ENCODE peak calls at places on chromosomes 3 and 15, in seven cellular contexts. S is endothelial cell, F is HTR-8/SVneo, X is mucosa of descending colon, R is brain pericyte, U is left cardiac atrium, H is T-cell. Z is an unnamed sample.

GRCh38 chr3:48476426-48477053 is 27.4 kb downstream of the SHISA5 start:
- DNase-seq in H (no peak), U (no peak), R (no peak), X (no peak), S (no peak), F (no peak), Z (no peak)

GRCh38 chr3:157127831-157128767 is 31.8 kb downstream of the CCNL1 start:
- DNase-seq in U (peak; percentile 83), X (no peak), H (peak; percentile 65), F (peak; percentile 59), R (peak; percentile 39), S (no peak), Z (peak; percentile 75)

GRCh38 chr3:99686955-99687612 is 48.7 kb downstream of the COL8A1 start:
- DNase-seq in R (no peak), S (peak; percentile 76), U (peak; percentile 72), X (peak; percentile 82), F (peak; percentile 50), H (no peak), Z (peak; percentile 51)

GRCh38 chr3:70963412-70963811 is 620.1 kb downstream of the FOXP1 start:
- DNase-seq in F (no peak), R (no peak), X (no peak), H (no peak), S (no peak), U (no peak), Z (no peak)

GRCh38 chr15:67547836-67548531 is 5.5 kb downstream of the MAP2K5 start:
- DNase-seq in R (no peak), X (no peak), U (no peak), H (no peak), F (no peak), S (no peak), Z (no peak)

GRCh38 chr3:182241196-182241776 is 529.6 kb downstream of the SOX2 start:
- DNase-seq in F (no peak), R (no peak), S (no peak), U (no peak), X (no peak), H (no peak), Z (no peak)

GRCh38 chr3:187750041-187750512 is 4.8 kb upstream of the BCL6 start:
- DNase-seq in S (peak; percentile 37), X (peak; percentile 76), U (no peak), R (no peak), F (no peak), H (no peak), Z (peak; percentile 82)

GRCh38 chr15:62165029-62165792 is at the start of gene C2CD4B:
- DNase-seq in U (peak; percentile 80), R (no peak), X (peak; percentile 78), F (no peak), H (no peak), S (peak; percentile 73), Z (no peak)

GRCh38 chr3:34213481-34213880 is 415.1 kb downstream of the PDCD6IP start:
- DNase-seq in R (no peak), U (no peak), X (no peak), S (no peak), H (no peak), F (no peak), Z (no peak)

GRCh38 chr3:30155755-30156154 is 450.6 kb upstream of the TGFBR2 start:
- DNase-seq in U (no peak), S (no peak), F (no peak), R (no peak), H (no peak), X (no peak), Z (no peak)

GRCh38 chr15:70810916-70811578 is 42.9 kb downstream of the LARP6 start:
- DNase-seq in X (no peak), F (no peak), H (no peak), U (no peak), R (no peak), S (no peak), Z (no peak)

GRCh38 chr3:34362910-34363309 is 564.5 kb downstream of the PDCD6IP start:
- DNase-seq in F (no peak), X (no peak), R (no peak), H (no peak), S (no peak), U (no peak), Z (no peak)

GRCh38 chr15:75713338-75713895 is 769 bp upstream of the CSPG4 start:
- DNase-seq in H (no peak), R (no peak), X (no peak), F (no peak), S (no peak), U (no peak), Z (no peak)

GRCh38 chr3:143525408-143525807 is 322.9 kb downstream of the SLC9A9 start:
- DNase-seq in R (no peak), U (no peak), X (no peak), F (no peak), H (no peak), S (no peak), Z (no peak)

GRCh38 chr3:45145223-45145622 is 955 bp downstream of the CDCP1 start:
- DNase-seq in U (no peak), R (no peak), X (peak; percentile 48), H (no peak), S (no peak), F (no peak), Z (no peak)

GRCh38 chr3:73719413-73719831 is 94.7 kb upstream of the PDZRN3 start:
- DNase-seq in F (no peak), U (no peak), H (no peak), S (no peak), R (no peak), X (no peak), Z (no peak)

GRCh38 chr15:48643236-48643635 is 2.3 kb downstream of the FBN1 start:
- DNase-seq in H (no peak), S (no peak), X (no peak), F (no peak), U (no peak), R (no peak), Z (no peak)

GRCh38 chr3:149572796-149573414 is 84.9 kb downstream of the WWTR1 start:
- DNase-seq in U (peak; percentile 46), S (no peak), F (no peak), H (no peak), R (no peak), X (no peak), Z (no peak)

GRCh38 chr3:74537164-74537563 is 77.3 kb downstream of the CNTN3 start:
- DNase-seq in S (no peak), U (peak; percentile 24), R (no peak), F (no peak), X (no peak), H (no peak), Z (no peak)

Z was measured in HCT116.